ENCODE peak calls at places on chromosomes 4 and X, in four cellular contexts. O is HuH-7.5, N is activated T-cell treated with anti-CD3 and anti-CD28 coated beads for 1 hour, A is uterus. Q is an unnamed sample.

GRCh38 chrX:107429090-107429489 is 20.4 kb upstream of the FRMPD3 start:
- DNase-seq in N (peak), O (no peak), A (no peak), Q (peak)

GRCh38 chrX:8731579-8732395 is at the start of gene ANOS1:
- DNase-seq in N (no peak), O (peak), A (no peak), Q (no peak)

GRCh38 chr4:36267491-36268254 is 13.7 kb upstream of the DTHD1 start:
- DNase-seq in O (no peak), N (no peak), A (no peak), Q (no peak)

GRCh38 chr4:22348410-22348809 is 167.5 kb downstream of the ADGRA3 start:
- DNase-seq in O (no peak), A (no peak), N (no peak), Q (no peak)

GRCh38 chrX:131084145-131084544 is 26.0 kb downstream of the ARHGAP36 start:
- DNase-seq in O (no peak), N (no peak), A (no peak), Q (no peak)

GRCh38 chr4:118883861-118884260 is 4.8 kb upstream of the SYNPO2 start:
- DNase-seq in A (no peak), N (no peak), O (no peak), Q (no peak)

GRCh38 chr4:114082348-114082747 is 102.9 kb upstream of the ARSJ start:
- DNase-seq in O (no peak), A (no peak), N (no peak), Q (no peak)

GRCh38 chr4:17168571-17168970 is 270.1 kb upstream of the LDB2 start:
- DNase-seq in A (peak), O (no peak), N (no peak), Q (no peak)

GRCh38 chr4:102694791-102695190 is 66.0 kb downstream of the MANBA start:
- DNase-seq in O (no peak), N (no peak), A (no peak), Q (no peak)

GRCh38 chrX:44770111-44770510 is 73.7 kb upstream of the DUSP21 start:
- DNase-seq in N (no peak), O (no peak), A (no peak), Q (no peak)

GRCh38 chr4:126733301-126733700 is 899.5 kb upstream of the INTU start:
- DNase-seq in O (no peak), A (no peak), N (no peak), Q (no peak)

GRCh38 chrX:3820170-3820569 is 106.7 kb upstream of the PRKX start:
- DNase-seq in A (no peak), N (no peak), O (no peak), Q (no peak)

GRCh38 chrX:134600714-134601113 is 57.6 kb downstream of the PLAC1 start:
- DNase-seq in A (no peak), N (no peak), O (no peak), Q (no peak)

GRCh38 chr4:69167300-69167699 is 47.2 kb downstream of the UGT2B11 start:
- DNase-seq in A (no peak), N (no peak), O (no peak), Q (no peak)

GRCh38 chrX:109475174-109475891 is 6.6 kb downstream of the GUCY2F start:
- DNase-seq in O (peak), A (peak), N (no peak), Q (peak)

GRCh38 chr4:101162990-101163380 is 184.3 kb downstream of the PPP3CA start:
- DNase-seq in O (no peak), A (no peak), N (no peak), Q (no peak)

GRCh38 chrX:153802513-153803045 is 8.1 kb downstream of the SSR4 start:
- DNase-seq in N (no peak), O (no peak), A (no peak), Q (no peak)

GRCh38 chr4:168573870-168574269 is 77.0 kb downstream of the PALLD start:
- DNase-seq in O (no peak), A (no peak), N (no peak), Q (no peak)

GRCh38 chr4:6956434-6957147 is 47.0 kb downstream of the TBC1D14 start:
- DNase-seq in O (no peak), N (no peak), A (no peak), Q (no peak)

GRCh38 chr4:166165829-166166420 is 292.9 kb downstream of the TLL1 start:
- DNase-seq in N (no peak), O (peak), A (no peak), Q (peak)

GRCh38 chr4:107094332-107094731 is 58.2 kb upstream of the DKK2 start:
- DNase-seq in N (no peak), O (no peak), A (no peak), Q (no peak)

GRCh38 chrX:45143455-45143854 is 57.2 kb downstream of the DIPK2B start:
- DNase-seq in N (no peak), O (no peak), A (no peak), Q (no peak)

GRCh38 chr4:24104173-24104572 is 214.3 kb upstream of the PPARGC1A start:
- DNase-seq in N (no peak), A (no peak), O (no peak), Q (no peak)

GRCh38 chrX:40098264-40099045 is 697 bp upstream of the BCOR start:
- DNase-seq in N (no peak), O (no peak), A (no peak), Q (peak)

GRCh38 chrX:107272431-107272921 is 66.1 kb downstream of the DNAAF6 start:
- DNase-seq in N (no peak), O (peak), A (no peak), Q (no peak)

GRCh38 chr4:141347738-141348524 is 127.2 kb downstream of the ZNF330 start:
- DNase-seq in N (no peak), A (no peak), O (no peak), Q (no peak)

GRCh38 chr4:24763631-24764302 is 31.6 kb upstream of the SOD3 start:
- DNase-seq in O (no peak), N (no peak), A (no peak), Q (no peak)

GRCh38 chr4:74032064-74032463 is 6.4 kb downstream of the CXCL3 start:
- DNase-seq in O (no peak), N (no peak), A (no peak), Q (no peak)

GRCh38 chr4:81528200-81528599 is 56.5 kb upstream of the RASGEF1B start:
- DNase-seq in O (no peak), A (no peak), N (no peak), Q (no peak)

GRCh38 chrX:52852110-52852872 is 15.6 kb downstream of the XAGE3 start:
- DNase-seq in O (no peak), A (no peak), N (no peak), Q (no peak)

GRCh38 chrX:109818921-109819320 is 85.9 kb upstream of the ACSL4 start:
- DNase-seq in O (no peak), N (no peak), A (no peak), Q (no peak)

GRCh38 chrX:94942603-94943002 is 1268.6 kb downstream of the FAM133A start:
- DNase-seq in N (no peak), O (no peak), A (no peak), Q (no peak)

GRCh38 chr4:77701111-77701510 is 95.5 kb downstream of the CXCL13 start:
- DNase-seq in O (no peak), N (no peak), A (no peak), Q (no peak)

GRCh38 chr4:94880976-94881375 is 123.2 kb downstream of the BMPR1B start:
- DNase-seq in A (no peak), N (no peak), O (no peak), Q (no peak)

GRCh38 chrX:9888953-9889470 is 78.1 kb upstream of the CLDN34 start:
- DNase-seq in N (no peak), A (no peak), O (no peak), Q (no peak)

GRCh38 chr4:112823631-112824030 is 186.7 kb downstream of the LARP7 start:
- DNase-seq in A (no peak), O (no peak), N (no peak), Q (no peak)

GRCh38 chr4:39319678-39320077 is 46.5 kb downstream of the RFC1 start:
- DNase-seq in O (no peak), N (no peak), A (no peak), Q (no peak)

GRCh38 chrX:136780241-136780640 is 491 bp downstream of the ARHGEF6 start:
- DNase-seq in N (no peak), O (no peak), A (no peak), Q (no peak)